ENCODE peak calls at places on chromosome 12, in ten cellular contexts. One of them, this sample, is unnamed.

GRCh38 chr12:92551853-92552397 is 150.9 kb upstream of the PLEKHG7 start:
- DNase-seq in GOT3: no peak
- DNase-seq in Caco-2: no peak
- DNase-seq in dermis blood vessel endothelial cell: no peak
- DNase-seq in activated CD4-positive, CD25-positive, alpha-beta regulatory T cell: no peak
- DNase-seq in AG08395: peak
- DNase-seq in left ventricle myocardium superior: no peak
- DNase-seq in amniotic stem cell: peak
- DNase-seq in germinal center: no peak
- DNase-seq in AG04450: no peak
- DNase-seq in this sample: peak

GRCh38 chr12:100058482-100059029 is 73.8 kb upstream of the ANKS1B start:
- DNase-seq in GOT3: no peak
- DNase-seq in Caco-2: no peak
- DNase-seq in dermis blood vessel endothelial cell: peak
- DNase-seq in activated CD4-positive, CD25-positive, alpha-beta regulatory T cell: no peak
- DNase-seq in AG08395: peak
- DNase-seq in left ventricle myocardium superior: no peak
- DNase-seq in amniotic stem cell: peak
- DNase-seq in germinal center: no peak
- DNase-seq in AG04450: peak
- DNase-seq in this sample: peak

GRCh38 chr12:103348935-103349334 is 146.8 kb downstream of the C12orf42 start:
- DNase-seq in GOT3: no peak
- DNase-seq in Caco-2: no peak
- DNase-seq in dermis blood vessel endothelial cell: no peak
- DNase-seq in activated CD4-positive, CD25-positive, alpha-beta regulatory T cell: no peak
- DNase-seq in AG08395: no peak
- DNase-seq in left ventricle myocardium superior: no peak
- DNase-seq in amniotic stem cell: no peak
- DNase-seq in germinal center: no peak
- DNase-seq in AG04450: no peak
- DNase-seq in this sample: no peak

GRCh38 chr12:2363836-2364565 is 311.2 kb downstream of the CACNA1C start:
- DNase-seq in GOT3: no peak
- DNase-seq in Caco-2: no peak
- DNase-seq in dermis blood vessel endothelial cell: no peak
- DNase-seq in activated CD4-positive, CD25-positive, alpha-beta regulatory T cell: no peak
- DNase-seq in AG08395: no peak
- DNase-seq in left ventricle myocardium superior: no peak
- DNase-seq in amniotic stem cell: no peak
- DNase-seq in germinal center: no peak
- DNase-seq in AG04450: no peak
- DNase-seq in this sample: no peak

GRCh38 chr12:109680521-109681030 is 33.0 kb upstream of the FAM222A start:
- DNase-seq in GOT3: no peak
- DNase-seq in Caco-2: no peak
- DNase-seq in dermis blood vessel endothelial cell: no peak
- DNase-seq in activated CD4-positive, CD25-positive, alpha-beta regulatory T cell: no peak
- DNase-seq in AG08395: no peak
- DNase-seq in left ventricle myocardium superior: no peak
- DNase-seq in amniotic stem cell: no peak
- DNase-seq in germinal center: no peak
- DNase-seq in AG04450: no peak
- DNase-seq in this sample: no peak

GRCh38 chr12:88665051-88665450 is 84.8 kb upstream of the KITLG start:
- DNase-seq in GOT3: no peak
- DNase-seq in Caco-2: no peak
- DNase-seq in dermis blood vessel endothelial cell: no peak
- DNase-seq in activated CD4-positive, CD25-positive, alpha-beta regulatory T cell: no peak
- DNase-seq in AG08395: peak
- DNase-seq in left ventricle myocardium superior: no peak
- DNase-seq in amniotic stem cell: no peak
- DNase-seq in germinal center: no peak
- DNase-seq in AG04450: no peak
- DNase-seq in this sample: peak

GRCh38 chr12:70795608-70796007 is 124.9 kb downstream of the PTPRR start:
- DNase-seq in GOT3: no peak
- DNase-seq in Caco-2: no peak
- DNase-seq in dermis blood vessel endothelial cell: no peak
- DNase-seq in activated CD4-positive, CD25-positive, alpha-beta regulatory T cell: no peak
- DNase-seq in AG08395: no peak
- DNase-seq in left ventricle myocardium superior: no peak
- DNase-seq in amniotic stem cell: no peak
- DNase-seq in germinal center: no peak
- DNase-seq in AG04450: no peak
- DNase-seq in this sample: no peak

GRCh38 chr12:58099476-58099875 is 158.1 kb downstream of the ATP23 start:
- DNase-seq in GOT3: no peak
- DNase-seq in Caco-2: no peak
- DNase-seq in dermis blood vessel endothelial cell: no peak
- DNase-seq in activated CD4-positive, CD25-positive, alpha-beta regulatory T cell: no peak
- DNase-seq in AG08395: no peak
- DNase-seq in left ventricle myocardium superior: no peak
- DNase-seq in amniotic stem cell: no peak
- DNase-seq in germinal center: no peak
- DNase-seq in AG04450: no peak
- DNase-seq in this sample: no peak

GRCh38 chr12:96194901-96195844 is 998 bp downstream of the ELK3 start:
- DNase-seq in GOT3: peak
- DNase-seq in Caco-2: no peak
- DNase-seq in dermis blood vessel endothelial cell: peak
- DNase-seq in activated CD4-positive, CD25-positive, alpha-beta regulatory T cell: peak
- DNase-seq in AG08395: peak
- DNase-seq in left ventricle myocardium superior: peak
- DNase-seq in amniotic stem cell: peak
- DNase-seq in germinal center: peak
- DNase-seq in AG04450: peak
- DNase-seq in this sample: peak

GRCh38 chr12:121124402-121125109 is 8.1 kb upstream of the P2RX7 start:
- DNase-seq in GOT3: peak
- DNase-seq in Caco-2: peak
- DNase-seq in dermis blood vessel endothelial cell: peak
- DNase-seq in activated CD4-positive, CD25-positive, alpha-beta regulatory T cell: no peak
- DNase-seq in AG08395: peak
- DNase-seq in left ventricle myocardium superior: peak
- DNase-seq in amniotic stem cell: no peak
- DNase-seq in germinal center: no peak
- DNase-seq in AG04450: peak
- DNase-seq in this sample: peak